ENCODE peak calls at places on chromosomes 3 and 15, in seven cellular contexts. One of them, this sample, is unnamed. For H3K4me1 and H3K27me3, the result is how much of the 10 kb centered on the place peaks cover.

GRCh38 chr3:9067352-9067975 is 104.2 kb upstream of the RAD18 start:
- DNase-seq in psoas muscle: no peak
- DNase-seq in neuronal stem cell: peak
- DNase-seq in suprapubic skin: no peak
- DNase-seq in astrocyte: peak
- DNase-seq in breast epithelium: no peak
- DNase-seq in cardiac muscle cell: peak
- DNase-seq in this sample: peak

GRCh38 chr15:47179988-47180387 is 537.3 kb upstream of the SEMA6D start:
- DNase-seq in psoas muscle: no peak
- DNase-seq in neuronal stem cell: no peak
- DNase-seq in suprapubic skin: no peak
- DNase-seq in astrocyte: no peak
- DNase-seq in breast epithelium: no peak
- DNase-seq in cardiac muscle cell: no peak
- DNase-seq in this sample: no peak

GRCh38 chr3:108970561-108970960 is 16.9 kb upstream of the GUCA1C start:
- DNase-seq in psoas muscle: no peak
- DNase-seq in neuronal stem cell: no peak
- DNase-seq in suprapubic skin: no peak
- DNase-seq in astrocyte: peak
- DNase-seq in breast epithelium: no peak
- DNase-seq in cardiac muscle cell: no peak
- DNase-seq in this sample: no peak

GRCh38 chr3:149967067-149967685 is 3.5 kb downstream of the PFN2 start:
- DNase-seq in psoas muscle: no peak
- DNase-seq in neuronal stem cell: peak
- DNase-seq in suprapubic skin: no peak
- DNase-seq in astrocyte: no peak
- DNase-seq in breast epithelium: no peak
- DNase-seq in cardiac muscle cell: peak
- DNase-seq in this sample: peak

GRCh38 chr3:182970811-182971418 is 9.4 kb downstream of the DCUN1D1 start:
- DNase-seq in psoas muscle: no peak
- DNase-seq in neuronal stem cell: no peak
- DNase-seq in suprapubic skin: no peak
- DNase-seq in astrocyte: no peak
- DNase-seq in breast epithelium: no peak
- DNase-seq in cardiac muscle cell: no peak
- DNase-seq in this sample: no peak

GRCh38 chr3:2810723-2811122 is 299.5 kb downstream of the IL5RA start:
- DNase-seq in psoas muscle: no peak
- DNase-seq in neuronal stem cell: no peak
- DNase-seq in suprapubic skin: no peak
- DNase-seq in astrocyte: no peak
- DNase-seq in breast epithelium: no peak
- DNase-seq in cardiac muscle cell: peak
- DNase-seq in this sample: peak

GRCh38 chr15:63441266-63441665 is 59.6 kb upstream of the CA12 start:
- DNase-seq in psoas muscle: no peak
- DNase-seq in neuronal stem cell: no peak
- DNase-seq in suprapubic skin: no peak
- DNase-seq in astrocyte: no peak
- DNase-seq in breast epithelium: no peak
- DNase-seq in cardiac muscle cell: no peak
- DNase-seq in this sample: no peak

GRCh38 chr15:97078556-97078955 is 748.1 kb downstream of the NR2F2 start:
- DNase-seq in psoas muscle: no peak
- DNase-seq in neuronal stem cell: no peak
- DNase-seq in suprapubic skin: no peak
- DNase-seq in astrocyte: no peak
- DNase-seq in breast epithelium: no peak
- DNase-seq in cardiac muscle cell: no peak
- DNase-seq in this sample: no peak

GRCh38 chr3:20043398-20043797 is 3.2 kb downstream of the KAT2B start:
- DNase-seq in psoas muscle: peak
- DNase-seq in neuronal stem cell: no peak
- DNase-seq in suprapubic skin: peak
- DNase-seq in astrocyte: no peak
- DNase-seq in breast epithelium: peak
- DNase-seq in cardiac muscle cell: no peak
- DNase-seq in this sample: peak

GRCh38 chr3:154122096-154122911 is 1.1 kb downstream of the ARHGEF26 start:
- DNase-seq in psoas muscle: no peak
- DNase-seq in neuronal stem cell: peak
- DNase-seq in suprapubic skin: peak
- DNase-seq in astrocyte: no peak
- DNase-seq in breast epithelium: no peak
- DNase-seq in cardiac muscle cell: peak
- DNase-seq in this sample: no peak

GRCh38 chr3:72334681-72335457 is 513.4 kb downstream of the SHQ1 start:
- DNase-seq in psoas muscle: no peak
- DNase-seq in neuronal stem cell: no peak
- DNase-seq in suprapubic skin: peak
- DNase-seq in astrocyte: no peak
- DNase-seq in breast epithelium: no peak
- DNase-seq in cardiac muscle cell: no peak
- DNase-seq in this sample: no peak

GRCh38 chr15:42490743-42491539 is at the start of gene ZNF106:
- DNase-seq in psoas muscle: peak
- DNase-seq in neuronal stem cell: peak
- DNase-seq in suprapubic skin: peak
- DNase-seq in astrocyte: peak
- DNase-seq in breast epithelium: peak
- DNase-seq in cardiac muscle cell: peak
- DNase-seq in this sample: peak

GRCh38 chr3:14836049-14836468 is 17.3 kb downstream of the FGD5 start:
- DNase-seq in psoas muscle: peak
- DNase-seq in neuronal stem cell: no peak
- DNase-seq in suprapubic skin: no peak
- DNase-seq in astrocyte: no peak
- DNase-seq in breast epithelium: no peak
- DNase-seq in cardiac muscle cell: no peak
- DNase-seq in this sample: no peak

GRCh38 chr3:197519801-197520211 is 36.0 kb downstream of the BDH1 start:
- DNase-seq in psoas muscle: no peak
- DNase-seq in neuronal stem cell: no peak
- DNase-seq in suprapubic skin: no peak
- DNase-seq in astrocyte: no peak
- DNase-seq in breast epithelium: no peak
- DNase-seq in cardiac muscle cell: no peak
- DNase-seq in this sample: no peak

GRCh38 chr3:42758126-42758525 is 14.9 kb downstream of the CCDC13 start:
- DNase-seq in psoas muscle: no peak
- DNase-seq in neuronal stem cell: no peak
- DNase-seq in suprapubic skin: no peak
- DNase-seq in astrocyte: no peak
- DNase-seq in breast epithelium: no peak
- DNase-seq in cardiac muscle cell: no peak
- DNase-seq in this sample: no peak

GRCh38 chr15:84727429-84727828 is 11.5 kb upstream of the SEC11A start:
- DNase-seq in psoas muscle: no peak
- DNase-seq in neuronal stem cell: no peak
- DNase-seq in suprapubic skin: no peak
- DNase-seq in astrocyte: peak
- DNase-seq in breast epithelium: no peak
- DNase-seq in cardiac muscle cell: no peak
- DNase-seq in this sample: no peak

GRCh38 chr3:16028604-16029003 is 145.9 kb upstream of the GALNT15 start:
- DNase-seq in psoas muscle: no peak
- DNase-seq in neuronal stem cell: no peak
- DNase-seq in suprapubic skin: no peak
- DNase-seq in astrocyte: peak
- DNase-seq in breast epithelium: no peak
- DNase-seq in cardiac muscle cell: no peak
- DNase-seq in this sample: no peak

GRCh38 chr15:48992545-48992944 is 28.8 kb upstream of the SHC4 start:
- DNase-seq in psoas muscle: no peak
- DNase-seq in neuronal stem cell: no peak
- DNase-seq in suprapubic skin: no peak
- DNase-seq in astrocyte: no peak
- DNase-seq in breast epithelium: no peak
- DNase-seq in cardiac muscle cell: no peak
- DNase-seq in this sample: no peak

GRCh38 chr15:96363692-96364091 is 33.2 kb downstream of the NR2F2 start:
- DNase-seq in psoas muscle: no peak
- DNase-seq in neuronal stem cell: no peak
- DNase-seq in suprapubic skin: no peak
- DNase-seq in astrocyte: no peak
- DNase-seq in breast epithelium: no peak
- DNase-seq in cardiac muscle cell: no peak
- DNase-seq in this sample: no peak

GRCh38 chr15:68814596-68814995 is 6.1 kb downstream of the ANP32A start:
- DNase-seq in psoas muscle: no peak
- DNase-seq in neuronal stem cell: no peak
- DNase-seq in suprapubic skin: no peak
- DNase-seq in astrocyte: no peak
- DNase-seq in breast epithelium: peak
- DNase-seq in cardiac muscle cell: no peak
- DNase-seq in this sample: no peak

GRCh38 chr3:45593708-45594601 is 596 bp upstream of the LIMD1 start:
- DNase-seq in psoas muscle: peak
- DNase-seq in neuronal stem cell: peak
- DNase-seq in suprapubic skin: peak
- DNase-seq in astrocyte: peak
- DNase-seq in breast epithelium: peak
- DNase-seq in cardiac muscle cell: peak
- DNase-seq in this sample: peak
- H3K4me1 ChIP-seq in psoas muscle: under half
- H3K4me1 ChIP-seq in neuronal stem cell: under half
- H3K4me1 ChIP-seq in suprapubic skin: half or more
- H3K4me1 ChIP-seq in astrocyte: under half
- H3K4me1 ChIP-seq in breast epithelium: under half
- H3K4me1 ChIP-seq in cardiac muscle cell: under half
- H3K4me1 ChIP-seq in this sample: under half

GRCh38 chr3:117218709-117219108 is 509.1 kb downstream of the TUSC7 start:
- DNase-seq in psoas muscle: no peak
- DNase-seq in neuronal stem cell: no peak
- DNase-seq in suprapubic skin: no peak
- DNase-seq in astrocyte: no peak
- DNase-seq in breast epithelium: no peak
- DNase-seq in cardiac muscle cell: no peak
- DNase-seq in this sample: peak
- H3K4me3 ChIP-seq in psoas muscle: no peak
- H3K4me3 ChIP-seq in neuronal stem cell: no peak
- H3K4me3 ChIP-seq in suprapubic skin: no peak
- H3K4me3 ChIP-seq in astrocyte: no peak
- H3K4me3 ChIP-seq in breast epithelium: peak
- H3K4me3 ChIP-seq in cardiac muscle cell: no peak
- H3K4me3 ChIP-seq in this sample: peak

GRCh38 chr3:32310336-32310735 is 71.9 kb downstream of the CMTM8 start:
- DNase-seq in psoas muscle: no peak
- DNase-seq in neuronal stem cell: no peak
- DNase-seq in suprapubic skin: no peak
- DNase-seq in astrocyte: no peak
- DNase-seq in breast epithelium: no peak
- DNase-seq in cardiac muscle cell: no peak
- DNase-seq in this sample: no peak

GRCh38 chr3:32313169-32313568 is 74.7 kb downstream of the CMTM8 start:
- DNase-seq in psoas muscle: no peak
- DNase-seq in neuronal stem cell: no peak
- DNase-seq in suprapubic skin: no peak
- DNase-seq in astrocyte: no peak
- DNase-seq in breast epithelium: no peak
- DNase-seq in cardiac muscle cell: no peak
- DNase-seq in this sample: no peak

GRCh38 chr3:32313723-32314473 is 75.4 kb downstream of the CMTM8 start:
- DNase-seq in psoas muscle: no peak
- DNase-seq in neuronal stem cell: no peak
- DNase-seq in suprapubic skin: no peak
- DNase-seq in astrocyte: peak
- DNase-seq in breast epithelium: no peak
- DNase-seq in cardiac muscle cell: no peak
- DNase-seq in this sample: peak

GRCh38 chr3:32309653-32310242 is 71.3 kb downstream of the CMTM8 start:
- DNase-seq in psoas muscle: no peak
- DNase-seq in neuronal stem cell: no peak
- DNase-seq in suprapubic skin: no peak
- DNase-seq in astrocyte: no peak
- DNase-seq in breast epithelium: no peak
- DNase-seq in cardiac muscle cell: no peak
- DNase-seq in this sample: no peak

DNA sequence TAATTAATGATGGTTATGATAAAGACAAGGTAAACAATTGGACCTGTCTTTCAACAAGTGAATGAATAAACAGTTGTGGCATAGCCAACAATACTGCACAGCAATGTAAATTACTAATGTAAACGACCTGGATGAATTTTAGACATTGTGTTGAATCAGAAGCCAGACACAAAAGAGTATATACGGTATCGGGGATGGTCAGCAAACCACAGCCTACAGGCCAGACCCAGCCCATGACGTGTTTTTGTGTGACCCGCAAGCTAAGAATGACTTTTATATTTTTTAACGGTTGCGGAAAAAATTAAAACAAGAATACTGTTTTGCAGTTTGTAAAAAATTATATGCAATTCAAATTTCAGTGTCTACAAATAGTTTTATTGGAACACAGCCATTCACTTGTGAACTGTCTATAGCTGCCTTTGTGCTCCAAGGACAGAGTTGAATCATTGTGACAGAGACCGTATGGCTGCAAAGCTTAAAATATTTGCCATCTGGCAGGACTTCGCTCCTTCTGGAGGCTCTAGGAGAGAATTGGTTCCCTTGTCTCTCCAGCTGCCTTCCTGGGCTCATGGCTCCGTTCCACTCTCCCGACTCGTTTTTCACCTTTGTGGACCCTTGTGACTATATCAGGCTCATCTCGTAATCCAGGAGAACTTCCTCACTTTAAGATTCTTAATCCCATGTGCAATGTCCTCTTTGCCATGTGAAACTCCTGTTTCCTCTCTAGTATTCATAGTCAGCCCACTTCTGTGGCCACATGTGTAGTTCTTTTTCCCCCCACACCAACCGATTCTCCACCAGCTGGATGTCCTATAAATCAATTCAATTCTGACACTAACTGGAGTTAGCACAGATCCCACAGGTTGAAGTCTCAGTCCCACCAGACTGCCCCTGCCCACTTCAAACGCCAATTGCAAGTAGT is 72.7 kb downstream of the CMTM8 start:
- DNase-seq in psoas muscle: no peak
- DNase-seq in neuronal stem cell: no peak
- DNase-seq in suprapubic skin: no peak
- DNase-seq in astrocyte: no peak
- DNase-seq in breast epithelium: peak
- DNase-seq in cardiac muscle cell: no peak
- DNase-seq in this sample: no peak
- H3K27me3 ChIP-seq in psoas muscle: under half
- H3K27me3 ChIP-seq in neuronal stem cell: under half
- H3K27me3 ChIP-seq in suprapubic skin: under half
- H3K27me3 ChIP-seq in astrocyte: under half
- H3K27me3 ChIP-seq in breast epithelium: under half
- H3K27me3 ChIP-seq in cardiac muscle cell: under half
- H3K27me3 ChIP-seq in this sample: under half

DNA sequence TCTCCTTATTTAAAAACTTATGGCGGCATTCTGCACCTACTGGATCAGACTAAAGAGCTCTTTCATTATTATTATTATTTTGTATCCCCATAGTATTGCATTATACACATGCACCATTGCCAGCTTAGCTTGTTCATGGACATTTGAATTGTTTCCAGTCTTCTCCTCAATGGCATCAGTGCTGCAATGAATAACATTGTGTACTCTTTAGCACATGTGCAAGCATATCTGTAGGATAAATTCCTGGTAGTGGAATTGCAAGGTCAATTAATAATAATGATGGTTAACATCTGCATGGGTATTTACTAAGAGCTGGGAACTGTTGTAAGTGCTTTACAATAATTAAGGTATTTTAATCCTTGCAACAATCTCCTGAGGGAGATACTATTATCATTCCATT is 52.0 kb downstream of the AMOTL2 start:
- DNase-seq in psoas muscle: no peak
- DNase-seq in neuronal stem cell: no peak
- DNase-seq in suprapubic skin: no peak
- DNase-seq in astrocyte: no peak
- DNase-seq in breast epithelium: no peak
- DNase-seq in cardiac muscle cell: no peak
- DNase-seq in this sample: no peak
- H3K4me1 ChIP-seq in psoas muscle: under half
- H3K4me1 ChIP-seq in neuronal stem cell: under half
- H3K4me1 ChIP-seq in suprapubic skin: under half
- H3K4me1 ChIP-seq in astrocyte: under half
- H3K4me1 ChIP-seq in breast epithelium: under half
- H3K4me1 ChIP-seq in cardiac muscle cell: under half
- H3K4me1 ChIP-seq in this sample: half or more

This sample was measured in adipocyte.